ENCODE peak calls at places on chromosomes 5 and 9, in ten cellular contexts. One of them, this sample, is unnamed. For H3K4me1, the result is how much of the 10 kb centered on the place peaks cover.

GRCh38 chr9:114608525-114608796 is 2.6 kb upstream of the TMEM268 start:
- DNase-seq in A549: no peak
- DNase-seq in body of pancreas: no peak
- DNase-seq in NT2/D1: no peak
- DNase-seq in psoas muscle: no peak
- DNase-seq in GM12878: no peak
- DNase-seq in mucosa of descending colon: no peak
- DNase-seq in IMR-90: no peak
- DNase-seq in breast epithelium: no peak
- DNase-seq in CD8-positive, alpha-beta T cell: no peak
- DNase-seq in this sample: no peak

GRCh38 chr5:160751297-160751696 is 100.7 kb downstream of the ATP10B start:
- DNase-seq in psoas muscle: no peak
- DNase-seq in body of pancreas: no peak
- DNase-seq in mucosa of descending colon: no peak
- DNase-seq in CD8-positive, alpha-beta T cell: no peak
- DNase-seq in GM12878: no peak
- DNase-seq in IMR-90: no peak
- DNase-seq in NT2/D1: no peak
- DNase-seq in breast epithelium: no peak
- DNase-seq in A549: no peak
- DNase-seq in this sample: no peak

GRCh38 chr9:38467404-38467803 is 43.1 kb upstream of the IGFBPL1 start:
- DNase-seq in NT2/D1: no peak
- DNase-seq in mucosa of descending colon: no peak
- DNase-seq in IMR-90: no peak
- DNase-seq in GM12878: no peak
- DNase-seq in psoas muscle: no peak
- DNase-seq in A549: no peak
- DNase-seq in body of pancreas: no peak
- DNase-seq in breast epithelium: no peak
- DNase-seq in CD8-positive, alpha-beta T cell: no peak
- DNase-seq in this sample: no peak

GRCh38 chr9:83920469-83920941 is 727 bp downstream of the KIF27 start:
- DNase-seq in body of pancreas: peak
- DNase-seq in breast epithelium: peak
- DNase-seq in IMR-90: peak
- DNase-seq in GM12878: peak
- DNase-seq in NT2/D1: peak
- DNase-seq in mucosa of descending colon: peak
- DNase-seq in psoas muscle: no peak
- DNase-seq in A549: peak
- DNase-seq in CD8-positive, alpha-beta T cell: no peak
- DNase-seq in this sample: no peak

GRCh38 chr5:115979203-115979602 is 16.9 kb downstream of the LVRN start:
- DNase-seq in NT2/D1: no peak
- DNase-seq in GM12878: no peak
- DNase-seq in body of pancreas: no peak
- DNase-seq in IMR-90: no peak
- DNase-seq in psoas muscle: no peak
- DNase-seq in A549: no peak
- DNase-seq in mucosa of descending colon: no peak
- DNase-seq in breast epithelium: no peak
- DNase-seq in CD8-positive, alpha-beta T cell: no peak
- DNase-seq in this sample: no peak

GRCh38 chr5:54329731-54330709 is 19.6 kb upstream of the ARL15 start:
- DNase-seq in breast epithelium: no peak
- DNase-seq in IMR-90: peak
- DNase-seq in GM12878: no peak
- DNase-seq in mucosa of descending colon: peak
- DNase-seq in A549: no peak
- DNase-seq in body of pancreas: peak
- DNase-seq in CD8-positive, alpha-beta T cell: no peak
- DNase-seq in psoas muscle: no peak
- DNase-seq in NT2/D1: no peak
- DNase-seq in this sample: no peak

GRCh38 chr5:143244000-143244736 is 159.3 kb downstream of the NR3C1 start:
- DNase-seq in GM12878: no peak
- DNase-seq in NT2/D1: no peak
- DNase-seq in A549: peak
- DNase-seq in psoas muscle: peak
- DNase-seq in breast epithelium: no peak
- DNase-seq in IMR-90: peak
- DNase-seq in body of pancreas: peak
- DNase-seq in mucosa of descending colon: peak
- DNase-seq in CD8-positive, alpha-beta T cell: no peak
- DNase-seq in this sample: peak

GRCh38 chr5:122753500-122753899 is 21.4 kb upstream of the SNX2 start:
- DNase-seq in A549: no peak
- DNase-seq in psoas muscle: no peak
- DNase-seq in breast epithelium: no peak
- DNase-seq in NT2/D1: no peak
- DNase-seq in body of pancreas: no peak
- DNase-seq in mucosa of descending colon: no peak
- DNase-seq in IMR-90: peak
- DNase-seq in GM12878: no peak
- DNase-seq in CD8-positive, alpha-beta T cell: no peak
- DNase-seq in this sample: no peak

GRCh38 chr9:133715295-133715865 is 22.8 kb downstream of the SARDH start:
- DNase-seq in NT2/D1: no peak
- DNase-seq in psoas muscle: peak
- DNase-seq in GM12878: no peak
- DNase-seq in breast epithelium: no peak
- DNase-seq in A549: no peak
- DNase-seq in CD8-positive, alpha-beta T cell: no peak
- DNase-seq in IMR-90: peak
- DNase-seq in body of pancreas: no peak
- DNase-seq in mucosa of descending colon: no peak
- DNase-seq in this sample: peak

GRCh38 chr9:136551401-136552116 is 5.7 kb upstream of the NOTCH1 start:
- DNase-seq in GM12878: no peak
- DNase-seq in NT2/D1: no peak
- DNase-seq in body of pancreas: peak
- DNase-seq in IMR-90: peak
- DNase-seq in mucosa of descending colon: peak
- DNase-seq in A549: peak
- DNase-seq in CD8-positive, alpha-beta T cell: no peak
- DNase-seq in psoas muscle: peak
- DNase-seq in breast epithelium: peak
- DNase-seq in this sample: peak

GRCh38 chr9:136553581-136553980 is 7.7 kb upstream of the NOTCH1 start:
- DNase-seq in IMR-90: no peak
- DNase-seq in psoas muscle: no peak
- DNase-seq in body of pancreas: no peak
- DNase-seq in NT2/D1: no peak
- DNase-seq in A549: no peak
- DNase-seq in breast epithelium: no peak
- DNase-seq in GM12878: no peak
- DNase-seq in mucosa of descending colon: no peak
- DNase-seq in CD8-positive, alpha-beta T cell: no peak
- DNase-seq in this sample: no peak

GRCh38 chr9:136554870-136555269 is 9.0 kb upstream of the NOTCH1 start:
- DNase-seq in mucosa of descending colon: no peak
- DNase-seq in IMR-90: no peak
- DNase-seq in CD8-positive, alpha-beta T cell: no peak
- DNase-seq in body of pancreas: peak
- DNase-seq in breast epithelium: no peak
- DNase-seq in NT2/D1: no peak
- DNase-seq in GM12878: no peak
- DNase-seq in A549: no peak
- DNase-seq in psoas muscle: no peak
- DNase-seq in this sample: no peak

GRCh38 chr9:136550439-136551085 is 4.7 kb upstream of the NOTCH1 start:
- DNase-seq in body of pancreas: peak
- DNase-seq in CD8-positive, alpha-beta T cell: no peak
- DNase-seq in IMR-90: no peak
- DNase-seq in psoas muscle: no peak
- DNase-seq in A549: no peak
- DNase-seq in breast epithelium: no peak
- DNase-seq in GM12878: no peak
- DNase-seq in NT2/D1: no peak
- DNase-seq in mucosa of descending colon: no peak
- DNase-seq in this sample: no peak

DNA sequence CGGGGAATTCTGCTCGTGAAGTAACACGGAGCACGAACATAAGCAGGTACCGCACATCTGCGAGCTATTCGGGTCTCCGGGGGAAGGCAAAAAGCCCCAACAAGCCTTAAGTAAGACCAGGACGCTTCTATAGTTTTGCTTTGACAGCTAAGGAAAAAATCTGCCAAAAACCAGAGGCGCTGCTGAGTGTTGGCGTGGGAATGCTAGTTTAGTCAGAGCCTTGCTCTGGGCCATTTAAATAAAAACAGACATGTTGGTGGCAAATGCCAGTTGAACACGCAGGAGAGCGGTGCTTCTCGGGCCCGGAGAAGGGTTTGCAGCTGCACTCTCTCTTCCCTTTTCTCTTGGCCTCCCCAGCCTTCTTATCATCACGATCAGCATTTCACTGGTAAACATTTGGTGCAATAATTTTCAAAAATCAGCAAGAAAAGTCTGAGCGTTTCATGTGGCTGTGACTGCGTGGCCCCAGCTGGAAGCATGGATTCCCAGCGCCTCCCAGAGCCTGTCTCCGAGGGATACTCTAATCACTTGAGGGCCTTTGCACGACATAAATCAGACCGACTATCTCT is 6.4 kb upstream of the NOTCH1 start:
- DNase-seq in mucosa of descending colon: no peak
- DNase-seq in GM12878: no peak
- DNase-seq in body of pancreas: no peak
- DNase-seq in psoas muscle: no peak
- DNase-seq in NT2/D1: no peak
- DNase-seq in breast epithelium: no peak
- DNase-seq in CD8-positive, alpha-beta T cell: no peak
- DNase-seq in IMR-90: peak
- DNase-seq in A549: no peak
- DNase-seq in this sample: peak
- H3K4me1 ChIP-seq in mucosa of descending colon: under half
- H3K4me1 ChIP-seq in GM12878: under half
- H3K4me1 ChIP-seq in body of pancreas: under half
- H3K4me1 ChIP-seq in psoas muscle: under half
- H3K4me1 ChIP-seq in NT2/D1: under half
- H3K4me1 ChIP-seq in breast epithelium: under half
- H3K4me1 ChIP-seq in CD8-positive, alpha-beta T cell: under half
- H3K4me1 ChIP-seq in IMR-90: under half
- H3K4me1 ChIP-seq in A549: under half
- H3K4me1 ChIP-seq in this sample: half or more

GRCh38 chr5:158811350-158811749 is 288.4 kb downstream of the EBF1 start:
- DNase-seq in A549: no peak
- DNase-seq in GM12878: no peak
- DNase-seq in body of pancreas: no peak
- DNase-seq in mucosa of descending colon: no peak
- DNase-seq in CD8-positive, alpha-beta T cell: no peak
- DNase-seq in breast epithelium: no peak
- DNase-seq in IMR-90: no peak
- DNase-seq in NT2/D1: no peak
- DNase-seq in psoas muscle: no peak
- DNase-seq in this sample: no peak

GRCh38 chr5:158813275-158813674 is 286.4 kb downstream of the EBF1 start:
- DNase-seq in body of pancreas: no peak
- DNase-seq in mucosa of descending colon: no peak
- DNase-seq in IMR-90: no peak
- DNase-seq in breast epithelium: no peak
- DNase-seq in CD8-positive, alpha-beta T cell: no peak
- DNase-seq in psoas muscle: no peak
- DNase-seq in A549: no peak
- DNase-seq in GM12878: no peak
- DNase-seq in NT2/D1: no peak
- DNase-seq in this sample: no peak

GRCh38 chr5:158811921-158812320 is 287.8 kb downstream of the EBF1 start:
- DNase-seq in breast epithelium: no peak
- DNase-seq in CD8-positive, alpha-beta T cell: no peak
- DNase-seq in body of pancreas: no peak
- DNase-seq in mucosa of descending colon: no peak
- DNase-seq in IMR-90: no peak
- DNase-seq in A549: no peak
- DNase-seq in NT2/D1: no peak
- DNase-seq in GM12878: no peak
- DNase-seq in psoas muscle: no peak
- DNase-seq in this sample: no peak

GRCh38 chr5:158810615-158811014 is 289.1 kb downstream of the EBF1 start:
- DNase-seq in NT2/D1: no peak
- DNase-seq in breast epithelium: no peak
- DNase-seq in body of pancreas: no peak
- DNase-seq in A549: no peak
- DNase-seq in IMR-90: no peak
- DNase-seq in CD8-positive, alpha-beta T cell: no peak
- DNase-seq in mucosa of descending colon: no peak
- DNase-seq in psoas muscle: no peak
- DNase-seq in GM12878: no peak
- DNase-seq in this sample: no peak

GRCh38 chr5:158812381-158812780 is 287.3 kb downstream of the EBF1 start:
- DNase-seq in GM12878: peak
- DNase-seq in CD8-positive, alpha-beta T cell: peak
- DNase-seq in NT2/D1: no peak
- DNase-seq in IMR-90: no peak
- DNase-seq in A549: no peak
- DNase-seq in psoas muscle: peak
- DNase-seq in mucosa of descending colon: peak
- DNase-seq in breast epithelium: no peak
- DNase-seq in body of pancreas: no peak
- DNase-seq in this sample: no peak
- H3K4me1 ChIP-seq in GM12878: under half
- H3K4me1 ChIP-seq in CD8-positive, alpha-beta T cell: under half
- H3K4me1 ChIP-seq in NT2/D1: under half
- H3K4me1 ChIP-seq in IMR-90: under half
- H3K4me1 ChIP-seq in A549: under half
- H3K4me1 ChIP-seq in psoas muscle: under half
- H3K4me1 ChIP-seq in mucosa of descending colon: under half
- H3K4me1 ChIP-seq in breast epithelium: under half
- H3K4me1 ChIP-seq in body of pancreas: under half
- H3K4me1 ChIP-seq in this sample: under half

GRCh38 chr9:76266649-76267627 is 127.3 kb downstream of the RFK start:
- DNase-seq in psoas muscle: no peak
- DNase-seq in CD8-positive, alpha-beta T cell: no peak
- DNase-seq in body of pancreas: no peak
- DNase-seq in GM12878: no peak
- DNase-seq in NT2/D1: no peak
- DNase-seq in breast epithelium: no peak
- DNase-seq in mucosa of descending colon: peak
- DNase-seq in A549: no peak
- DNase-seq in IMR-90: no peak
- DNase-seq in this sample: no peak
- H3K4me1 ChIP-seq in psoas muscle: under half
- H3K4me1 ChIP-seq in CD8-positive, alpha-beta T cell: under half
- H3K4me1 ChIP-seq in body of pancreas: under half
- H3K4me1 ChIP-seq in GM12878: under half
- H3K4me1 ChIP-seq in NT2/D1: under half
- H3K4me1 ChIP-seq in breast epithelium: under half
- H3K4me1 ChIP-seq in mucosa of descending colon: under half
- H3K4me1 ChIP-seq in A549: under half
- H3K4me1 ChIP-seq in IMR-90: under half
- H3K4me1 ChIP-seq in this sample: under half

DNA sequence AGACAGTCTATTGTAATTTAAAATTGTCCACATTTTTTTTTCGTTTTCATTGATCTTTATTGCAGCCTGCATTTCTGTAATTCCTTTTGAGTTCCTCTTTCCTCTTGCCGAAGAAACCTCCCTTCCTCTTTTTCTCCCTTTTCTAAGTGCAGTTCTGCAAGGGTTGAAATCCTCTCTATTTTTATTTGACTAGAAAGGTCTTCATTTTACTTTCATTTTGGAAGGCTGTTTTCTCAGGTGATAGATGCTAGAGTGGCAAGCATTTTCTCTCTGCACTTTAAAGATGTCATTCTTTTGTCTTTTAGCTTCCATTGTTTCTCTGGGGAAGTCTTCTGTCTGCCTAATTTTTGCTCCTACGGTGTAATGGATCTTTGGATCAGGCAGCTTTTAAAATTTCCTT is 248.5 kb downstream of the SMARCA2 start:
- DNase-seq in breast epithelium: no peak
- DNase-seq in NT2/D1: no peak
- DNase-seq in psoas muscle: no peak
- DNase-seq in IMR-90: no peak
- DNase-seq in GM12878: no peak
- DNase-seq in mucosa of descending colon: no peak
- DNase-seq in A549: no peak
- DNase-seq in CD8-positive, alpha-beta T cell: no peak
- DNase-seq in body of pancreas: no peak
- DNase-seq in this sample: no peak
- H3K4me1 ChIP-seq in breast epithelium: under half
- H3K4me1 ChIP-seq in NT2/D1: under half
- H3K4me1 ChIP-seq in psoas muscle: under half
- H3K4me1 ChIP-seq in IMR-90: under half
- H3K4me1 ChIP-seq in GM12878: under half
- H3K4me1 ChIP-seq in mucosa of descending colon: under half
- H3K4me1 ChIP-seq in A549: under half
- H3K4me1 ChIP-seq in CD8-positive, alpha-beta T cell: under half
- H3K4me1 ChIP-seq in body of pancreas: under half
- H3K4me1 ChIP-seq in this sample: under half